ENCODE peak calls at places on chromosomes 5 and 9, in seven cellular contexts. Q is PC-3, D is heart left ventricle, G is epithelial cell of esophagus, C is stomach, P is NCI-H345, Z is kidney glomerular epithelial cell. H is an unnamed sample.

GRCh38 chr5:9716838-9717281 is 86.7 kb upstream of the TAS2R1 start:
- DNase-seq in Q (peak; percentile 82), D (no peak), G (peak; percentile 71), C (no peak), P (no peak), Z (no peak), H (no peak)

GRCh38 chr5:107121793-107122519 is 548.8 kb downstream of the EFNA5 start:
- DNase-seq in Q (no peak), D (no peak), G (no peak), C (no peak), P (no peak), Z (no peak), H (no peak)

GRCh38 chr5:107483196-107483595 is 187.5 kb downstream of the EFNA5 start:
- DNase-seq in Q (no peak), D (no peak), G (no peak), C (no peak), P (no peak), Z (no peak), H (no peak)

GRCh38 chr5:154260224-154260859 is 69.8 kb downstream of the GALNT10 start:
- DNase-seq in Q (no peak), D (no peak), G (no peak), C (no peak), P (no peak), Z (no peak), H (no peak)

GRCh38 chr5:67267522-67268232 is 71.1 kb upstream of the CD180 start:
- DNase-seq in Q (no peak), D (peak; percentile 36), G (peak; percentile 30), C (no peak), P (no peak), Z (no peak), H (no peak)

GRCh38 chr9:89842267-89842768 is 237.5 kb downstream of the GADD45G start:
- DNase-seq in Q (no peak), D (no peak), G (no peak), C (peak; percentile 47), P (no peak), Z (no peak), H (peak; percentile 76)

GRCh38 chr5:14659821-14660607 is 4.5 kb upstream of the OTULIN start:
- DNase-seq in Q (peak; percentile 97), D (no peak), G (peak; percentile 99), C (no peak), P (no peak), Z (peak; percentile 20), H (no peak)

GRCh38 chr5:362189-362588 is 40.7 kb downstream of the AHRR start:
- DNase-seq in Q (no peak), D (no peak), G (no peak), C (no peak), P (no peak), Z (no peak), H (no peak)

GRCh38 chr9:88041447-88041846 is 67.1 kb upstream of the CDK20 start:
- DNase-seq in Q (no peak), D (no peak), G (no peak), C (no peak), P (no peak), Z (no peak), H (no peak)

GRCh38 chr5:129904667-129905466 is 602 bp downstream of the CHSY3 start:
- DNase-seq in Q (no peak), D (peak; percentile 18), G (peak; percentile 15), C (no peak), P (no peak), Z (no peak), H (no peak)

GRCh38 chr5:125311743-125312142 is 565.3 kb upstream of the ZNF608 start:
- DNase-seq in Q (peak; percentile 86), D (no peak), G (peak; percentile 89), C (no peak), P (no peak), Z (peak; percentile 84), H (no peak)

GRCh38 chr9:27673626-27674025 is 100.3 kb upstream of the C9orf72 start:
- DNase-seq in Q (no peak), D (no peak), G (no peak), C (no peak), P (no peak), Z (peak; percentile 56), H (no peak)

GRCh38 chr5:5939724-5940370 is 438.5 kb downstream of the MED10 start:
- DNase-seq in Q (peak; percentile 33), D (no peak), G (no peak), C (no peak), P (no peak), Z (no peak), H (no peak)

GRCh38 chr9:127980056-127980705 is 608 bp downstream of the EEIG1 start:
- DNase-seq in Q (peak; percentile 45), D (no peak), G (peak; percentile 54), C (peak; percentile 81), P (peak; percentile 77), Z (no peak), H (peak; percentile 76)

GRCh38 chr5:16889203-16889971 is 46.7 kb downstream of the MYO10 start:
- DNase-seq in Q (peak; percentile 89), D (no peak), G (peak; percentile 23), C (no peak), P (peak; percentile 4), Z (peak; percentile 47), H (no peak)

GRCh38 chr9:85959955-85960354 is 19.0 kb downstream of the NAA35 start:
- DNase-seq in Q (no peak), D (no peak), G (no peak), C (no peak), P (no peak), Z (no peak), H (no peak)

GRCh38 chr5:76714771-76715483 is 999 bp upstream of the F2R start:
- DNase-seq in Q (no peak), D (no peak), G (no peak), C (no peak), P (no peak), Z (no peak), H (no peak)

GRCh38 chr5:67297376-67297775 is 100.8 kb upstream of the CD180 start:
- DNase-seq in Q (no peak), D (no peak), G (peak; percentile 13), C (no peak), P (peak; percentile 41), Z (no peak), H (no peak)

GRCh38 chr5:17436345-17436744 is 61.7 kb upstream of the TAF11L2 start:
- DNase-seq in Q (no peak), D (no peak), G (no peak), C (no peak), P (no peak), Z (no peak), H (no peak)

GRCh38 chr5:123344819-123345426 is 78.3 kb downstream of the CEP120 start:
- DNase-seq in Q (peak; percentile 34), D (no peak), G (peak; percentile 43), C (no peak), P (peak; percentile 28), Z (peak; percentile 39), H (no peak)

GRCh38 chr9:93060746-93061259 is 2.3 kb downstream of the SUSD3 start:
- DNase-seq in Q (peak; percentile 81), D (no peak), G (no peak), C (peak; percentile 52), P (no peak), Z (peak; percentile 56), H (peak; percentile 50)

GRCh38 chr9:75964431-75964830 is 74.0 kb downstream of the PCSK5 start:
- DNase-seq in Q (peak; percentile 1), D (no peak), G (peak; percentile 83), C (no peak), P (no peak), Z (peak; percentile 49), H (no peak)

GRCh38 chr9:131738838-131739191 is 1.1 kb downstream of the RAPGEF1 start:
- DNase-seq in Q (peak; percentile 52), D (no peak), G (no peak), C (peak; percentile 52), P (no peak), Z (no peak), H (no peak)

GRCh38 chr5:8633706-8634105 is 764.8 kb downstream of the MTRR start:
- DNase-seq in Q (peak; percentile 15), D (no peak), G (no peak), C (no peak), P (no peak), Z (peak; percentile 75), H (no peak)

GRCh38 chr5:23024470-23024869 is 171.3 kb upstream of the CDH12 start:
- DNase-seq in Q (no peak), D (no peak), G (no peak), C (no peak), P (no peak), Z (no peak), H (no peak)

GRCh38 chr5:93925321-93925720 is 183.9 kb upstream of the POU5F2 start:
- DNase-seq in Q (peak; percentile 25), D (no peak), G (peak; percentile 89), C (no peak), P (no peak), Z (no peak), H (no peak)

GRCh38 chr9:17116400-17116837 is 18.4 kb upstream of the CNTLN start:
- DNase-seq in Q (peak; percentile 60), D (no peak), G (peak; percentile 49), C (no peak), P (peak; percentile 58), Z (peak; percentile 75), H (no peak)

GRCh38 chr5:96528262-96528661 is 95.2 kb upstream of the PCSK1 start:
- DNase-seq in Q (no peak), D (no peak), G (no peak), C (no peak), P (no peak), Z (no peak), H (no peak)

GRCh38 chr9:109381011-109381729 is 60.3 kb upstream of the EPB41L4B start:
- DNase-seq in Q (peak; percentile 54), D (no peak), G (peak; percentile 59), C (no peak), P (no peak), Z (peak; percentile 82), H (no peak)

GRCh38 chr5:108661030-108661429 is 86.7 kb upstream of the FER start:
- DNase-seq in Q (no peak), D (no peak), G (no peak), C (no peak), P (no peak), Z (no peak), H (no peak)

GRCh38 chr9:91500509-91501011 is 76.9 kb upstream of the NFIL3 start:
- DNase-seq in Q (peak; percentile 69), D (no peak), G (peak; percentile 70), C (no peak), P (no peak), Z (peak; percentile 74), H (no peak)

GRCh38 chr5:149141224-149141956 is at the start of gene ABLIM3:
- DNase-seq in Q (peak; percentile 96), D (peak; percentile 73), G (peak; percentile 62), C (peak; percentile 69), P (peak; percentile 77), Z (peak; percentile 56), H (peak; percentile 66)

GRCh38 chr5:122362361-122362760 is 50.3 kb downstream of the SNCAIP start:
- DNase-seq in Q (no peak), D (no peak), G (no peak), C (no peak), P (no peak), Z (no peak), H (no peak)

GRCh38 chr5:150614651-150615040 is 25.8 kb upstream of the SYNPO start:
- DNase-seq in Q (no peak), D (no peak), G (no peak), C (no peak), P (no peak), Z (no peak), H (no peak)

H was measured in mucosa of descending colon.